ENCODE peak calls at places on chromosome 4, in seven cellular contexts. One of them, this sample, is unnamed.

GRCh38 chr4:183670251-183670650 is 11.2 kb downstream of the TRAPPC11 start:
- DNase-seq in activated T-cell treated with anti-CD3 and anti-CD28 coated beads, Interleukin-2, amount 50 U/mL, for 1 hour: no peak
- DNase-seq in fibroblast of mammary gland: no peak
- DNase-seq in mesothelial cell of epicardium: no peak
- DNase-seq in A549: no peak
- DNase-seq in GM20000: no peak
- DNase-seq in stimulated activated CD4-positive, alpha-beta T cell treated with anti-CD3 and anti-CD28 coated beads, Interleukin-15, amount 100 ng/mL, for 48 hours: no peak
- DNase-seq in this sample: no peak

GRCh38 chr4:26838055-26838842 is 22.4 kb upstream of the STIM2 start:
- DNase-seq in GM20000: no peak
- DNase-seq in stimulated activated CD4-positive, alpha-beta T cell treated with anti-CD3 and anti-CD28 coated beads, Interleukin-15, amount 100 ng/mL, for 48 hours: no peak
- DNase-seq in mesothelial cell of epicardium: no peak
- DNase-seq in fibroblast of mammary gland: no peak
- DNase-seq in activated T-cell treated with anti-CD3 and anti-CD28 coated beads, Interleukin-2, amount 50 U/mL, for 1 hour: no peak
- DNase-seq in A549: no peak
- DNase-seq in this sample: no peak

GRCh38 chr4:40749717-40750460 is at the start of gene NSUN7:
- DNase-seq in mesothelial cell of epicardium: peak; percentile 67
- DNase-seq in fibroblast of mammary gland: no peak
- DNase-seq in activated T-cell treated with anti-CD3 and anti-CD28 coated beads, Interleukin-2, amount 50 U/mL, for 1 hour: peak; percentile 32
- DNase-seq in stimulated activated CD4-positive, alpha-beta T cell treated with anti-CD3 and anti-CD28 coated beads, Interleukin-15, amount 100 ng/mL, for 48 hours: no peak
- DNase-seq in A549: peak; percentile 67
- DNase-seq in GM20000: peak; percentile 47
- DNase-seq in this sample: peak; percentile 86

GRCh38 chr4:177047070-177047850 is 254.5 kb upstream of the VEGFC start:
- DNase-seq in A549: peak; percentile 78
- DNase-seq in activated T-cell treated with anti-CD3 and anti-CD28 coated beads, Interleukin-2, amount 50 U/mL, for 1 hour: peak; percentile 36
- DNase-seq in GM20000: peak; percentile 45
- DNase-seq in fibroblast of mammary gland: peak; percentile 85
- DNase-seq in mesothelial cell of epicardium: peak; percentile 50
- DNase-seq in stimulated activated CD4-positive, alpha-beta T cell treated with anti-CD3 and anti-CD28 coated beads, Interleukin-15, amount 100 ng/mL, for 48 hours: peak; percentile 47
- DNase-seq in this sample: peak; percentile 88

GRCh38 chr4:147546341-147546740 is 65.4 kb downstream of the EDNRA start:
- DNase-seq in fibroblast of mammary gland: peak; percentile 98
- DNase-seq in activated T-cell treated with anti-CD3 and anti-CD28 coated beads, Interleukin-2, amount 50 U/mL, for 1 hour: no peak
- DNase-seq in A549: peak; percentile 57
- DNase-seq in GM20000: no peak
- DNase-seq in mesothelial cell of epicardium: no peak
- DNase-seq in stimulated activated CD4-positive, alpha-beta T cell treated with anti-CD3 and anti-CD28 coated beads, Interleukin-15, amount 100 ng/mL, for 48 hours: no peak
- DNase-seq in this sample: no peak

GRCh38 chr4:8592366-8593267 is at the start of gene CPZ:
- DNase-seq in mesothelial cell of epicardium: no peak
- DNase-seq in fibroblast of mammary gland: peak; percentile 20
- DNase-seq in A549: no peak
- DNase-seq in GM20000: no peak
- DNase-seq in stimulated activated CD4-positive, alpha-beta T cell treated with anti-CD3 and anti-CD28 coated beads, Interleukin-15, amount 100 ng/mL, for 48 hours: no peak
- DNase-seq in activated T-cell treated with anti-CD3 and anti-CD28 coated beads, Interleukin-2, amount 50 U/mL, for 1 hour: no peak
- DNase-seq in this sample: no peak

GRCh38 chr4:16544251-16544721 is 318.0 kb upstream of the TAPT1 start:
- DNase-seq in fibroblast of mammary gland: peak; percentile 40
- DNase-seq in activated T-cell treated with anti-CD3 and anti-CD28 coated beads, Interleukin-2, amount 50 U/mL, for 1 hour: no peak
- DNase-seq in GM20000: no peak
- DNase-seq in mesothelial cell of epicardium: no peak
- DNase-seq in A549: no peak
- DNase-seq in stimulated activated CD4-positive, alpha-beta T cell treated with anti-CD3 and anti-CD28 coated beads, Interleukin-15, amount 100 ng/mL, for 48 hours: no peak
- DNase-seq in this sample: peak; percentile 75

GRCh38 chr4:121740796-121741409 is 24.1 kb downstream of the SMIM43 start:
- DNase-seq in fibroblast of mammary gland: no peak
- DNase-seq in mesothelial cell of epicardium: no peak
- DNase-seq in stimulated activated CD4-positive, alpha-beta T cell treated with anti-CD3 and anti-CD28 coated beads, Interleukin-15, amount 100 ng/mL, for 48 hours: no peak
- DNase-seq in GM20000: no peak
- DNase-seq in activated T-cell treated with anti-CD3 and anti-CD28 coated beads, Interleukin-2, amount 50 U/mL, for 1 hour: no peak
- DNase-seq in A549: no peak
- DNase-seq in this sample: no peak

GRCh38 chr4:22607382-22607781 is 85.4 kb upstream of the GBA3 start:
- DNase-seq in activated T-cell treated with anti-CD3 and anti-CD28 coated beads, Interleukin-2, amount 50 U/mL, for 1 hour: peak; percentile 25
- DNase-seq in mesothelial cell of epicardium: no peak
- DNase-seq in fibroblast of mammary gland: peak; percentile 31
- DNase-seq in GM20000: peak; percentile 15
- DNase-seq in A549: peak; percentile 38
- DNase-seq in stimulated activated CD4-positive, alpha-beta T cell treated with anti-CD3 and anti-CD28 coated beads, Interleukin-15, amount 100 ng/mL, for 48 hours: peak; percentile 24
- DNase-seq in this sample: no peak

GRCh38 chr4:8355864-8356565 is 84.5 kb downstream of the ACOX3 start:
- DNase-seq in stimulated activated CD4-positive, alpha-beta T cell treated with anti-CD3 and anti-CD28 coated beads, Interleukin-15, amount 100 ng/mL, for 48 hours: no peak
- DNase-seq in mesothelial cell of epicardium: no peak
- DNase-seq in fibroblast of mammary gland: no peak
- DNase-seq in GM20000: no peak
- DNase-seq in activated T-cell treated with anti-CD3 and anti-CD28 coated beads, Interleukin-2, amount 50 U/mL, for 1 hour: no peak
- DNase-seq in A549: no peak
- DNase-seq in this sample: no peak

GRCh38 chr4:147560632-147561031 is 56.6 kb upstream of the TMEM184C start:
- DNase-seq in GM20000: no peak
- DNase-seq in fibroblast of mammary gland: peak; percentile 82
- DNase-seq in A549: no peak
- DNase-seq in stimulated activated CD4-positive, alpha-beta T cell treated with anti-CD3 and anti-CD28 coated beads, Interleukin-15, amount 100 ng/mL, for 48 hours: no peak
- DNase-seq in mesothelial cell of epicardium: no peak
- DNase-seq in activated T-cell treated with anti-CD3 and anti-CD28 coated beads, Interleukin-2, amount 50 U/mL, for 1 hour: no peak
- DNase-seq in this sample: no peak

GRCh38 chr4:67019670-67020069 is 525.6 kb downstream of the CENPC start:
- DNase-seq in A549: no peak
- DNase-seq in mesothelial cell of epicardium: no peak
- DNase-seq in stimulated activated CD4-positive, alpha-beta T cell treated with anti-CD3 and anti-CD28 coated beads, Interleukin-15, amount 100 ng/mL, for 48 hours: no peak
- DNase-seq in activated T-cell treated with anti-CD3 and anti-CD28 coated beads, Interleukin-2, amount 50 U/mL, for 1 hour: no peak
- DNase-seq in fibroblast of mammary gland: no peak
- DNase-seq in GM20000: no peak
- DNase-seq in this sample: no peak

This sample was measured in osteocyte.